ENCODE peak calls at places on chromosomes 12 and 14, in five cellular contexts. N, R, Y, O and I are unnamed samples.

GRCh38 chr14:36524874-36525745 is 5.1 kb upstream of the NKX2-1 start:
- DNase-seq in N (no peak), R (no peak), Y (no peak), O (no peak), I (peak)

GRCh38 chr14:58808828-58809227 is 171.1 kb downstream of the DACT1 start:
- DNase-seq in N (peak), R (no peak), Y (no peak), O (no peak), I (no peak)

GRCh38 chr12:120257041-120257821 is 8.3 kb downstream of the PXN start:
- DNase-seq in N (peak), R (peak), Y (peak), O (peak), I (no peak)

GRCh38 chr12:18863769-18864500 is 126.0 kb downstream of the CAPZA3 start:
- DNase-seq in N (no peak), R (no peak), Y (no peak), O (no peak), I (no peak)

GRCh38 chr12:55659486-55660385 is 23.0 kb downstream of the OR10P1 start:
- DNase-seq in N (peak), R (peak), Y (no peak), O (no peak), I (no peak)

GRCh38 chr14:103517626-103518415 is 4.8 kb downstream of the CKB start:
- DNase-seq in N (no peak), R (no peak), Y (no peak), O (no peak), I (no peak)

GRCh38 chr12:50211392-50212070 is 44.4 kb upstream of the CERS5 start:
- DNase-seq in N (no peak), R (no peak), Y (no peak), O (no peak), I (no peak)

GRCh38 chr14:89294872-89295271 is 122.2 kb downstream of the FOXN3 start:
- DNase-seq in N (no peak), R (no peak), Y (peak), O (no peak), I (no peak)

GRCh38 chr14:22194669-22195068 is 394.4 kb downstream of the DAD1 start:
- DNase-seq in N (peak), R (no peak), Y (no peak), O (no peak), I (no peak)

GRCh38 chr14:38618514-38618913 is 362.6 kb upstream of the CLEC14A start:
- DNase-seq in N (no peak), R (no peak), Y (no peak), O (no peak), I (no peak)
- TF ChIP-seq CTCF in N (no peak), R (no peak), Y (no peak), O (peak), I (no peak)

DNA sequence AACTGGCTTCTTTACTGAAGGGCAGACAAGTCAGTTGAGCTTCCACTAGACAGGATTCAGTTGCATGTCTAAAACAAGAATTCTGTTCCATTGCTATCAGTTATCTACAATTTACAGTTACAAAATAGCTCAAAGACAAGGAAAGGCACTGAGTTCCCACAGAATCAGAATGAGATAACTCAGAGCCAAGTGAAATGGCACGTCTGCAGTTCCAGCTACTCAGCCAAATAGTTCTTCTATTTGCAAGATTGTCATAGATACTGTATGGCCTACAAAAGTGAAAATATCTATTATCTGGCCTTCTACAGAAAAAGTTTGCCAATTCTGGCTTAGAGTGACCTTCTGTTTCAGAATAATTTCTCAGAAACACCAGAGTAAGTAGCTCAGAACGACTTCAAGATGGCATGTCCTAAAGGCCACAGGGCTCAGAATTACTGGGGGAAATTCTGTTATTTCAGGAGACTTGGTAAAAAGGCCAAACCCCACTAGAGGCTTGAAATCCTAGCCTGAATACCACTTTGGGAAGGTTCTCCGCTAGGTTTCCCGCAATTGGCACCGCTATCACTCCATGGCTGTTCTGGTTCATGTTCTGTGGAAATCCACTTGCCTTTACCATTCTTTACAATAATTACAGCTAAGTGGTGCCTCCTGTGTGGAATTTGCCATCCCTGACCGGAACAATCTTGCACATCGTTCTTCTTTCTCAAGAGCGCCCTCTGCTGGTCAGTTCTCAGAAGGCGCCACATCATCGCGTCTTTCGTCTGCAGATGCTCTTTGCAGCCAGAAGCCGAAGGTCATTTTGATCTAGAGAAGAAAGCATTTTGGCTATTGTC is 10.6 kb upstream of the RTRAF start:
- DNase-seq in N (peak), R (no peak), Y (peak), O (peak), I (peak)
- TF ChIP-seq CTCF in N (peak), R (peak), Y (peak), O (peak), I (peak)

GRCh38 chr12:46677749-46678148 is 148.0 kb downstream of the SLC38A4 start:
- DNase-seq in N (no peak), R (no peak), Y (no peak), O (no peak), I (no peak)
- TF ChIP-seq CTCF in N (peak), R (peak), Y (no peak), O (peak), I (no peak)

GRCh38 chr12:68334136-68334535 is 2.0 kb upstream of the MDM1 start:
- DNase-seq in N (no peak), R (no peak), Y (no peak), O (no peak), I (no peak)
- TF ChIP-seq CTCF in N (peak), R (no peak), Y (no peak), O (no peak), I (no peak)

DNA sequence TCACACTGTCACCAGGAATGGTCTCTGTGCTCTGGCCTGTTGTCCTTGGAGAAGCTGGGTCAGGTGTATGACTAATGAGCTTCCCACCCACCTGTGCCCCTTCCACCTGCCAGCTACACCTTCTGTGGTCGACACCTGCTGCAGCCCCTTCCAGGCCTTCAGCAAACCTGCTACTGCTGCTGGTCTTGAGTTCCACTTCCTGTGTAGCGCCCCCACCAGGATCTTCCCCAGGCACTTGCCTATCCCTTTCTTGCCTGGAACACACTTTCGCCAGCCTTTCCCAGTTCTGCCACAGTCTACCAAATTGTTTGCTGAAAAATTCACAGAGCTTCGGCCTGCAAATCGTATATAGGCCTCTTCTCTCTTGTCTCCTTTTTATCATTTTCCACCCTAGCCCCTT is 75.3 kb downstream of the CRACR2A start:
- DNase-seq in N (no peak), R (no peak), Y (no peak), O (no peak), I (no peak)
- TF ChIP-seq CTCF in N (peak), R (no peak), Y (no peak), O (peak), I (no peak)